ENCODE peak calls at places on chromosomes 11 and 22, in four cellular contexts. X, H, Y and K are unnamed samples.

GRCh38 chr11:13339196-13340153 is 61.9 kb downstream of the BMAL1 start:
- DNase-seq in X (no peak), H (no peak), Y (no peak), K (no peak)

GRCh38 chr11:122721201-122721963 is 65.9 kb downstream of the UBASH3B start:
- DNase-seq in X (no peak), H (no peak), Y (no peak), K (no peak)

GRCh38 chr22:17824452-17824851 is 50.2 kb upstream of the BID start:
- DNase-seq in X (no peak), H (no peak), Y (peak; percentile 53), K (no peak)

GRCh38 chr11:84886344-84886743 is 740.8 kb downstream of the DLG2 start:
- DNase-seq in X (no peak), H (no peak), Y (no peak), K (no peak)

GRCh38 chr11:100711984-100712383 is 24.9 kb downstream of the ARHGAP42 start:
- DNase-seq in X (no peak), H (no peak), Y (no peak), K (no peak)

GRCh38 chr22:44391026-44391425 is 78.3 kb upstream of the SHISAL1 start:
- DNase-seq in X (no peak), H (no peak), Y (no peak), K (no peak)

GRCh38 chr22:32802291-32802826 is 854 bp downstream of the TIMP3 start:
- DNase-seq in X (no peak), H (no peak), Y (no peak), K (no peak)

GRCh38 chr22:39208013-39208680 is 36.6 kb downstream of the PDGFB start:
- DNase-seq in X (no peak), H (no peak), Y (no peak), K (no peak)

GRCh38 chr22:50208939-50209892 is 8.4 kb downstream of the SELENOO start:
- DNase-seq in X (no peak), H (no peak), Y (no peak), K (no peak)

GRCh38 chr11:10305964-10306918 is 1.4 kb downstream of the ADM start:
- DNase-seq in X (no peak), H (peak; percentile 27), Y (peak; percentile 30), K (peak; percentile 22)

GRCh38 chr11:117218133-117218915 is 13.5 kb downstream of the PCSK7 start:
- DNase-seq in X (no peak), H (no peak), Y (no peak), K (no peak)

GRCh38 chr11:68014157-68014965 is 4.2 kb downstream of the ALDH3B1 start:
- DNase-seq in X (no peak), H (no peak), Y (no peak), K (no peak)

GRCh38 chr22:31082606-31083376 is 1.7 kb downstream of the SMTN start:
- DNase-seq in X (peak; percentile 66), H (no peak), Y (peak; percentile 79), K (no peak)

GRCh38 chr11:2837096-2837601 is 48.4 kb downstream of the CDKN1C start:
- DNase-seq in X (peak; percentile 62), H (no peak), Y (peak; percentile 73), K (no peak)

GRCh38 chr11:110735431-110736157 is 23.4 kb upstream of the ARHGAP20 start:
- DNase-seq in X (no peak), H (no peak), Y (no peak), K (no peak)

GRCh38 chr22:21044931-21045584 is 688 bp upstream of the LRRC74B start:
- DNase-seq in X (no peak), H (no peak), Y (no peak), K (no peak)

GRCh38 chr11:119493712-119494111 is 70.7 kb upstream of the THY1 start:
- DNase-seq in X (peak; percentile 87), H (no peak), Y (no peak), K (peak; percentile 39)